ENCODE peak calls at places on chromosomes 2 and 18, in five cellular contexts. One of them, this sample, is unnamed. For H3K4me1, the result is how much of the 10 kb centered on the place peaks cover.

GRCh38 chr2:27973592-27973991 is 83.1 kb downstream of the BABAM2 start:
- DNase-seq in adrenal gland: no peak
- DNase-seq in right lobe of liver: no peak
- DNase-seq in stomach: no peak
- DNase-seq in Peyer's patch: no peak
- DNase-seq in this sample: no peak

GRCh38 chr2:24375349-24376087 is 15.2 kb upstream of the ITSN2 start:
- DNase-seq in adrenal gland: no peak
- DNase-seq in right lobe of liver: no peak
- DNase-seq in stomach: no peak
- DNase-seq in Peyer's patch: no peak
- DNase-seq in this sample: no peak

GRCh38 chr2:208373460-208374089 is 33.0 kb upstream of the PTH2R start:
- DNase-seq in adrenal gland: peak
- DNase-seq in right lobe of liver: no peak
- DNase-seq in stomach: no peak
- DNase-seq in Peyer's patch: no peak
- DNase-seq in this sample: no peak

GRCh38 chr2:215002500-215002899 is 135.9 kb downstream of the ABCA12 start:
- DNase-seq in adrenal gland: peak
- DNase-seq in right lobe of liver: no peak
- DNase-seq in stomach: no peak
- DNase-seq in Peyer's patch: no peak
- DNase-seq in this sample: no peak

GRCh38 chr2:72917875-72918660 is 749 bp downstream of the EMX1 start:
- DNase-seq in adrenal gland: no peak
- DNase-seq in right lobe of liver: no peak
- DNase-seq in stomach: peak
- DNase-seq in Peyer's patch: no peak
- DNase-seq in this sample: no peak

GRCh38 chr2:74226648-74227213 is 28.3 kb downstream of the MTHFD2 start:
- DNase-seq in adrenal gland: no peak
- DNase-seq in right lobe of liver: no peak
- DNase-seq in stomach: peak
- DNase-seq in Peyer's patch: no peak
- DNase-seq in this sample: no peak

GRCh38 chr18:35933982-35934381 is 38.5 kb upstream of the RMP24 start:
- DNase-seq in adrenal gland: no peak
- DNase-seq in right lobe of liver: no peak
- DNase-seq in stomach: no peak
- DNase-seq in Peyer's patch: no peak
- DNase-seq in this sample: no peak

GRCh38 chr2:2875831-2876230 is 501.8 kb downstream of the EIPR1 start:
- DNase-seq in adrenal gland: no peak
- DNase-seq in right lobe of liver: no peak
- DNase-seq in stomach: no peak
- DNase-seq in Peyer's patch: no peak
- DNase-seq in this sample: no peak

GRCh38 chr2:29065479-29065847 is 8.9 kb downstream of the PCARE start:
- DNase-seq in adrenal gland: no peak
- DNase-seq in right lobe of liver: no peak
- DNase-seq in stomach: no peak
- DNase-seq in Peyer's patch: no peak
- DNase-seq in this sample: no peak

GRCh38 chr18:72848534-72849237 is 19.1 kb downstream of the NETO1 start:
- DNase-seq in adrenal gland: no peak
- DNase-seq in right lobe of liver: no peak
- DNase-seq in stomach: no peak
- DNase-seq in Peyer's patch: no peak
- DNase-seq in this sample: no peak

GRCh38 chr2:83650897-83651296 is 808.2 kb downstream of the SUCLG1 start:
- DNase-seq in adrenal gland: no peak
- DNase-seq in right lobe of liver: no peak
- DNase-seq in stomach: no peak
- DNase-seq in Peyer's patch: no peak
- DNase-seq in this sample: no peak

GRCh38 chr2:109264595-109265328 is 135.8 kb downstream of the SH3RF3 start:
- DNase-seq in adrenal gland: no peak
- DNase-seq in right lobe of liver: no peak
- DNase-seq in stomach: no peak
- DNase-seq in Peyer's patch: peak
- DNase-seq in this sample: no peak

GRCh38 chr2:152436148-152436547 is 101.2 kb downstream of the FMNL2 start:
- DNase-seq in adrenal gland: no peak
- DNase-seq in right lobe of liver: no peak
- DNase-seq in stomach: no peak
- DNase-seq in Peyer's patch: no peak
- DNase-seq in this sample: peak

GRCh38 chr2:152432765-152433164 is 97.8 kb downstream of the FMNL2 start:
- DNase-seq in adrenal gland: no peak
- DNase-seq in right lobe of liver: no peak
- DNase-seq in stomach: no peak
- DNase-seq in Peyer's patch: no peak
- DNase-seq in this sample: no peak

GRCh38 chr2:152433289-152433688 is 98.3 kb downstream of the FMNL2 start:
- DNase-seq in adrenal gland: no peak
- DNase-seq in right lobe of liver: no peak
- DNase-seq in stomach: no peak
- DNase-seq in Peyer's patch: no peak
- DNase-seq in this sample: no peak

GRCh38 chr2:152433814-152434213 is 98.8 kb downstream of the FMNL2 start:
- DNase-seq in adrenal gland: no peak
- DNase-seq in right lobe of liver: no peak
- DNase-seq in stomach: no peak
- DNase-seq in Peyer's patch: no peak
- DNase-seq in this sample: no peak

GRCh38 chr2:152434395-152435182 is 99.6 kb downstream of the FMNL2 start:
- DNase-seq in adrenal gland: no peak
- DNase-seq in right lobe of liver: no peak
- DNase-seq in stomach: no peak
- DNase-seq in Peyer's patch: no peak
- DNase-seq in this sample: no peak
- H3K4me1 ChIP-seq in adrenal gland: under half
- H3K4me1 ChIP-seq in right lobe of liver: under half
- H3K4me1 ChIP-seq in stomach: under half
- H3K4me1 ChIP-seq in Peyer's patch: under half
- H3K4me1 ChIP-seq in this sample: under half

GRCh38 chr2:205709319-205709718 is 27.0 kb downstream of the NRP2 start:
- DNase-seq in adrenal gland: no peak
- DNase-seq in right lobe of liver: no peak
- DNase-seq in stomach: no peak
- DNase-seq in Peyer's patch: no peak
- DNase-seq in this sample: no peak

GRCh38 chr2:205705511-205706397 is 23.5 kb downstream of the NRP2 start:
- DNase-seq in adrenal gland: no peak
- DNase-seq in right lobe of liver: no peak
- DNase-seq in stomach: no peak
- DNase-seq in Peyer's patch: no peak
- DNase-seq in this sample: no peak

GRCh38 chr2:205704101-205704741 is 21.9 kb downstream of the NRP2 start:
- DNase-seq in adrenal gland: no peak
- DNase-seq in right lobe of liver: no peak
- DNase-seq in stomach: peak
- DNase-seq in Peyer's patch: no peak
- DNase-seq in this sample: no peak

GRCh38 chr2:205708231-205708631 is 25.9 kb downstream of the NRP2 start:
- DNase-seq in adrenal gland: no peak
- DNase-seq in right lobe of liver: peak
- DNase-seq in stomach: no peak
- DNase-seq in Peyer's patch: no peak
- DNase-seq in this sample: no peak

GRCh38 chr2:205706769-205707375 is 24.6 kb downstream of the NRP2 start:
- DNase-seq in adrenal gland: peak
- DNase-seq in right lobe of liver: peak
- DNase-seq in stomach: no peak
- DNase-seq in Peyer's patch: no peak
- DNase-seq in this sample: no peak
- TF ChIP-seq POLR2A in adrenal gland: peak
- TF ChIP-seq POLR2A in right lobe of liver: no peak
- TF ChIP-seq POLR2A in stomach: no peak
- TF ChIP-seq POLR2A in Peyer's patch: no peak
- TF ChIP-seq POLR2A in this sample: no peak

GRCh38 chr2:224930990-224931389 is 111.3 kb downstream of the DOCK10 start:
- DNase-seq in adrenal gland: no peak
- DNase-seq in right lobe of liver: no peak
- DNase-seq in stomach: no peak
- DNase-seq in Peyer's patch: no peak
- DNase-seq in this sample: no peak

GRCh38 chr2:224927671-224928173 is 114.5 kb downstream of the DOCK10 start:
- DNase-seq in adrenal gland: no peak
- DNase-seq in right lobe of liver: no peak
- DNase-seq in stomach: peak
- DNase-seq in Peyer's patch: no peak
- DNase-seq in this sample: no peak

GRCh38 chr2:224931956-224932355 is 110.3 kb downstream of the DOCK10 start:
- DNase-seq in adrenal gland: no peak
- DNase-seq in right lobe of liver: no peak
- DNase-seq in stomach: no peak
- DNase-seq in Peyer's patch: no peak
- DNase-seq in this sample: no peak

GRCh38 chr2:224929512-224929911 is 112.8 kb downstream of the DOCK10 start:
- DNase-seq in adrenal gland: no peak
- DNase-seq in right lobe of liver: no peak
- DNase-seq in stomach: no peak
- DNase-seq in Peyer's patch: no peak
- DNase-seq in this sample: no peak

DNA sequence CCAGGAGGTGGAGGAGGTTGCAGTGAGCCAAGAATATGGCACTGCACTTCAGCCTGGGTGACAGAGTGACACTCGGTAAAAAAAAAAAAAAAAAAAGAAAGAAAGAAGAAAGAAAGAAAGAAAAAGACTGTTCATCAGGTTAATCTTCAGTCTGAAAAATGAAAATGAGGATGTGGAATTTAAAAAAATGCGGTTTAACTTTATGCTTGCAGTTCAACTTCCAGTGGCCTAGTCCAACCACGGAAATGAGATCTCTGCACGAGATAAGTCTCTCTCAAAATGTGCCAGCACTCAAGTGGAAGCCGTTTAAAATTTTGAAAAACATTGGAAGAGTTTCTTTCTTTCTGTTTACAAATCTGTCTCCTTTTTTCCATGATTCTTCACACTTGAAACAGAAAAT is 112.1 kb downstream of the DOCK10 start:
- DNase-seq in adrenal gland: no peak
- DNase-seq in right lobe of liver: no peak
- DNase-seq in stomach: no peak
- DNase-seq in Peyer's patch: no peak
- DNase-seq in this sample: no peak
- H3K4me1 ChIP-seq in adrenal gland: under half
- H3K4me1 ChIP-seq in right lobe of liver: under half
- H3K4me1 ChIP-seq in stomach: under half
- H3K4me1 ChIP-seq in Peyer's patch: half or more
- H3K4me1 ChIP-seq in this sample: under half

DNA sequence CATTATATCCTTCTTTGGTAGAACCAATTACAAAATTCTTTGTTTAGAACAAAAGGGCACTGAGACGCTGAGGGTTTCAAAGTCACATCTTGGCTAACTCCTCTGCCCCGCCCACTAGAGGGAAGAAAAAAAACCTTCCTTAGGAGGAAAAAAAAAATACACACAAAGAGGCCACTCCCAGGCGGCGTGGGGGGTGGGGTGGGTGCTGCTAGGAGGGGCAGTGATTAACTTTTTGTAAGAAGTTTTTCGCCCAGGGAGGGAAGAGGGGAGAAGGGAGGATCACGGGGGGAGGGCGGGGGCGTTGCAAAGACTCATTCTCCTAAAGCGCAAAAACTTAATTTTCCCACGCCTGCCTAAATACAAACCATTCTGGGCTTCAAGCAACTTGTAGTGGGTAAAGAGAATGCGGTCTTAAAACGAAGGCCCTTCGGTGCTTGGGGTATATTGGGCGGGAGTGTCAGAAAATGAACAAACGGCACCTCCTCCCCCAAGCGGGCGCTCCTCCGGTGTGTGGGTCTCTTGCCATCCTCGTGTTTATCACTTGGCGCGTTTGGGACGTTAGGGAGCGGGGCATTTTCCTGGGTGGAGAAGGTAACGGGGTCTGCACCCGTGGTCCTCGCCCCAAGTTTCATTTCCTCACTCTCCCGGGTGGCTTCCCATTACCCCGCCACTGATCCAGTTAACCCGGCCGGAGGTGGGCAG is 1.7 kb downstream of the CXCR4 start:
- DNase-seq in adrenal gland: peak
- DNase-seq in right lobe of liver: peak
- DNase-seq in stomach: peak
- DNase-seq in Peyer's patch: no peak
- DNase-seq in this sample: no peak
- TF ChIP-seq POLR2A in adrenal gland: no peak
- TF ChIP-seq POLR2A in right lobe of liver: no peak
- TF ChIP-seq POLR2A in stomach: no peak
- TF ChIP-seq POLR2A in Peyer's patch: peak
- TF ChIP-seq POLR2A in this sample: no peak